ENCODE peak calls at places on chromosomes 5 and 9, in ten cellular contexts. G is amygdala, J is HS-5, P is GM19239, V is H54, F is ELR, N is foreskin fibroblast, A is GM12865, Z is HFF-Myc, B is NCI-H1436. W is an unnamed sample.
A peak's percentile ranks its signal among the peaks of the same experiment; 100 is the strongest.

GRCh38 chr5:173328896-173329369 is 719 bp upstream of the STC2 start:
- DNase-seq in G (no peak), J (no peak), P (no peak), V (peak; percentile 61), F (peak; percentile 89), N (peak; percentile 87), A (peak; percentile 46), Z (no peak), B (no peak), W (peak; percentile 41)

GRCh38 chr5:151047814-151048425 is 27.5 kb downstream of the GPX3 start:
- DNase-seq in G (no peak), J (no peak), P (no peak), V (no peak), F (peak; percentile 49), N (no peak), A (peak; percentile 33), Z (no peak), B (no peak), W (no peak)

GRCh38 chr9:78053627-78054026 is 22.0 kb upstream of the GNAQ start:
- DNase-seq in G (no peak), J (no peak), P (no peak), V (no peak), F (no peak), N (no peak), A (no peak), Z (no peak), B (no peak), W (no peak)

GRCh38 chr5:9480499-9480898 is 65.4 kb downstream of the SEMA5A start:
- DNase-seq in G (no peak), J (no peak), P (no peak), V (no peak), F (no peak), N (no peak), A (no peak), Z (no peak), B (no peak), W (no peak)

GRCh38 chr9:104868687-104869404 is 59.1 kb downstream of the ABCA1 start:
- DNase-seq in G (peak; percentile 21), J (no peak), P (peak; percentile 60), V (peak; percentile 89), F (peak; percentile 78), N (peak; percentile 87), A (peak; percentile 72), Z (peak; percentile 52), B (no peak), W (peak; percentile 63)

GRCh38 chr5:172450861-172451695 is 3.2 kb downstream of the SH3PXD2B start:
- DNase-seq in G (no peak), J (no peak), P (peak; percentile 37), V (peak; percentile 47), F (peak; percentile 58), N (no peak), A (peak; percentile 35), Z (no peak), B (no peak), W (no peak)

GRCh38 chr5:132104561-132104960 is 31.0 kb downstream of the CSF2 start:
- DNase-seq in G (no peak), J (no peak), P (no peak), V (no peak), F (peak; percentile 62), N (peak; percentile 52), A (no peak), Z (no peak), B (no peak), W (no peak)

GRCh38 chr5:68054625-68055024 is 160.9 kb upstream of the PIK3R1 start:
- DNase-seq in G (no peak), J (no peak), P (no peak), V (no peak), F (no peak), N (no peak), A (no peak), Z (no peak), B (no peak), W (peak; percentile 13)

GRCh38 chr5:119367502-119368237 is 11.9 kb downstream of the TNFAIP8 start:
- DNase-seq in G (no peak), J (no peak), P (no peak), V (no peak), F (peak; percentile 51), N (no peak), A (peak; percentile 85), Z (no peak), B (no peak), W (no peak)

GRCh38 chr9:135014341-135015010 is 73.0 kb upstream of the OLFM1 start:
- DNase-seq in G (no peak), J (no peak), P (no peak), V (no peak), F (no peak), N (no peak), A (no peak), Z (no peak), B (no peak), W (no peak)

GRCh38 chr9:6367128-6367741 is 39.1 kb downstream of the TPD52L3 start:
- DNase-seq in G (no peak), J (no peak), P (no peak), V (no peak), F (no peak), N (no peak), A (no peak), Z (no peak), B (no peak), W (no peak)

GRCh38 chr5:152193391-152194107 is 211.5 kb downstream of the NMUR2 start:
- DNase-seq in G (no peak), J (no peak), P (no peak), V (no peak), F (no peak), N (no peak), A (no peak), Z (no peak), B (no peak), W (no peak)

GRCh38 chr5:82644768-82645167 is 366.6 kb upstream of the RPS23 start:
- DNase-seq in G (no peak), J (no peak), P (no peak), V (no peak), F (no peak), N (no peak), A (no peak), Z (no peak), B (no peak), W (no peak)

GRCh38 chr5:94776167-94776566 is 157.7 kb downstream of the SLF1 start:
- DNase-seq in G (no peak), J (peak; percentile 68), P (no peak), V (no peak), F (no peak), N (peak; percentile 77), A (no peak), Z (peak; percentile 86), B (no peak), W (no peak)

GRCh38 chr5:149500922-149501582 is 50.2 kb downstream of the CSNK1A1 start:
- DNase-seq in G (no peak), J (no peak), P (no peak), V (no peak), F (peak; percentile 95), N (peak; percentile 74), A (no peak), Z (peak; percentile 52), B (no peak), W (no peak)

W was measured in NCI-H1105.